ENCODE peak calls at places on chromosome 16, in eight cellular contexts. F is stomach, T is sigmoid colon, E is HL-60, S is GM23338, Y is H1, K is esophagus muscularis mucosa, G is HCT116. U is an unnamed sample.

GRCh38 chr16:9836118-9836736 is 346.0 kb downstream of the GRIN2A start:
- DNase-seq in K (peak; percentile 12), T (no peak), G (no peak), F (no peak), S (peak; percentile 72), Y (no peak), E (no peak), U (no peak)

GRCh38 chr16:2858245-2859025 is 465 bp upstream of the PRSS22 start:
- DNase-seq in G (peak; percentile 85), F (peak; percentile 91), S (peak; percentile 79), T (no peak), E (no peak), K (no peak), Y (no peak), U (no peak)

GRCh38 chr16:56604966-56605365 is 3.4 kb upstream of the MT2A start:
- DNase-seq in F (no peak), K (no peak), Y (no peak), T (no peak), G (no peak), E (no peak), S (no peak), U (no peak)

GRCh38 chr16:54286330-54287017 is at the start of gene IRX3:
- DNase-seq in E (peak; percentile 82), F (peak; percentile 88), Y (peak; percentile 66), G (peak; percentile 66), K (no peak), S (peak; percentile 94), T (no peak), U (peak; percentile 45)

GRCh38 chr16:66495440-66495839 is 54.5 kb downstream of the TK2 start:
- DNase-seq in E (no peak), K (no peak), T (peak; percentile 41), S (no peak), Y (no peak), G (no peak), F (no peak), U (no peak)

GRCh38 chr16:67666032-67666537 is 465 bp downstream of the ENKD1 start:
- DNase-seq in G (no peak), E (no peak), K (no peak), F (no peak), Y (no peak), S (peak; percentile 77), T (peak; percentile 78), U (no peak)

GRCh38 chr16:67945392-67945933 is 1.5 kb upstream of the LCAT start:
- DNase-seq in S (no peak), G (no peak), E (no peak), T (no peak), Y (no peak), F (no peak), K (no peak), U (no peak)

GRCh38 chr16:57401943-57402640 is 2.5 kb upstream of the CCL17 start:
- DNase-seq in F (no peak), E (no peak), Y (no peak), G (no peak), K (no peak), T (no peak), S (peak; percentile 38), U (no peak)

GRCh38 chr16:88507231-88507743 is 54.2 kb downstream of the ZFPM1 start:
- DNase-seq in T (no peak), Y (no peak), K (no peak), E (no peak), S (no peak), G (no peak), F (peak; percentile 53), U (no peak)

GRCh38 chr16:54813778-54814177 is 116.9 kb upstream of the IRX5 start:
- DNase-seq in S (no peak), E (no peak), Y (no peak), T (no peak), K (no peak), G (no peak), F (no peak), U (no peak)

GRCh38 chr16:71927383-71927782 is 32.1 kb downstream of the IST1 start:
- DNase-seq in S (no peak), Y (no peak), E (no peak), F (peak; percentile 44), T (peak; percentile 86), K (no peak), G (peak; percentile 42), U (no peak)

GRCh38 chr16:50570354-50570753 is 22.2 kb downstream of the NKD1 start:
- DNase-seq in S (no peak), Y (no peak), T (no peak), F (no peak), E (no peak), K (no peak), G (no peak), U (no peak)

GRCh38 chr16:69814561-69814960 is 52.4 kb downstream of the WWP2 start:
- DNase-seq in E (no peak), Y (no peak), S (no peak), K (no peak), G (no peak), F (no peak), T (no peak), U (no peak)

GRCh38 chr16:931171-931570 is 39.6 kb downstream of the LMF1 start:
- DNase-seq in Y (no peak), T (no peak), K (no peak), S (no peak), F (no peak), G (no peak), E (no peak), U (no peak)

GRCh38 chr16:54285414-54286066 is 1.0 kb downstream of the IRX3 start:
- DNase-seq in S (peak; percentile 59), T (no peak), G (no peak), K (no peak), Y (no peak), E (peak; percentile 62), F (peak; percentile 56), U (no peak)

GRCh38 chr16:27374794-27375499 is 27.0 kb upstream of the IL21R start:
- DNase-seq in F (peak; percentile 33), Y (peak; percentile 87), G (peak; percentile 94), E (peak; percentile 82), K (no peak), T (peak; percentile 72), S (peak; percentile 97), U (no peak)
- TF ChIP-seq CTCF in F (peak; percentile 33), Y (peak; percentile 79), G (peak; percentile 69), E (peak; percentile 21), K (peak; percentile 41), T (peak; percentile 39), S (peak; percentile 74), U (peak; percentile 66)

DNA sequence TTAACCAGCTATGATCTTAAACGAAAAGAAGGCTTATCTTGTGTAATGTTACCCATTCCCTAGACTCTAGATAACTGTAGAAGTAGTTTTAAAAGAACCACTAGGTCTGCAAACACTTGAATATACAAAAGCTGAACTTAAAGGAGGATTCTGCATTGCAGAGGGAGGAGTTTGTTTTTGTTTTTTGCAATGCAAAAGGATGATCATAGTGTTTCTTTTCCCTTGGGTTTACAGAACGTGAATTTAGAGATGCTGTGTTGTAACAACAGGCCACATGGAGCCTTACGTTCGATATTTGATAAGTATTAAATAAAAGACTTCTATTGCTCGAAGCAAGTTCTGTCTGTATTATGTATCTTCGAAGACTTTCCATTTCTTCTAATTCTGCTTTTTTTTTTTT is 77.6 kb downstream of the CHD9 start:
- DNase-seq in E (no peak), S (no peak), K (no peak), G (no peak), Y (no peak), T (no peak), F (no peak), U (no peak)
- TF ChIP-seq POLR2AphosphoS5 in E (no peak), S (no peak), K (no peak), G (no peak), Y (no peak), T (no peak), F (no peak), U (no peak)

DNA sequence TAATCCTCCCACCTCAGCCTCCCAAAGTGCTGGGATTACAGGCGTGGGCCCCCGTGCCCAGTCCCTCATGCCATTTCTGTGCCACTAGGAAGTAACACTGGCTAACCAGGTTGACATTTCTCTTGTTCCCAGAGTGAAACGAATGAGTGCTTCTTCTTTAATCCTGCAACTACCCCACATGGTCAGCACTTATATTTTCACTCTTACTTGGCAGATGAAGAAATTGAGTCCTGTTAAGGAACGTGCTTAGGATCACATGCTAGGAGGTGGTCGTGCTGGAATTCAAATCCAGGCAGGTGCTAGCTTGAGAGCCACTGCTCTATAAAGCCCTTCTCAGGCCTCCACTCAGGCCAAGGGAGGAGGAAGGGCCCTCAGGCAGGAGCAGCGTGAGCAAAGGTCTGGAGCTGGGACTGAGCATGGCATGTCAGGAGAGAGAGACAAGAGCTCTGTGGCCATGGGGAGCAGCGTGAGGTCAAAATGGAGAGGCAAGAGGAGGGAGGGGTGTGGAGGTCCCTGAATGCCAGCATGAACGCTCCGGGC is 18.5 kb upstream of the RMI2 start:
- DNase-seq in Y (no peak), S (no peak), E (no peak), G (no peak), K (no peak), T (no peak), F (no peak), U (no peak)
- H3K4me3 ChIP-seq in Y (no peak overlapping the region), S (no peak overlapping the region), E (no peak overlapping the region), G (no peak overlapping the region), K (no peak overlapping the region), T (no peak overlapping the region), F (no peak overlapping the region), U (no peak overlapping the region)

GRCh38 chr16:24228514-24228913 is 27.6 kb upstream of the CACNG3 start:
- DNase-seq in T (no peak), Y (no peak), K (no peak), S (no peak), E (no peak), F (no peak), G (no peak), U (no peak)
- TF ChIP-seq CTCF in T (no peak), Y (no peak), K (no peak), S (no peak), E (no peak), F (no peak), G (no peak), U (no peak)

GRCh38 chr16:6558133-6558532 is 774.5 kb upstream of the RBFOX1 start:
- DNase-seq in Y (peak; percentile 61), F (no peak), T (no peak), E (no peak), S (peak; percentile 72), K (no peak), G (no peak), U (no peak)
- TF ChIP-seq POLR2AphosphoS5 in Y (no peak), F (no peak), T (no peak), E (no peak), S (no peak), K (no peak), G (no peak), U (no peak)

GRCh38 chr16:31714899-31715504 is 158.6 kb upstream of the ZNF267 start:
- DNase-seq in K (no peak), S (no peak), F (no peak), E (no peak), T (no peak), G (no peak), Y (no peak), U (no peak)
- H3K4me3 ChIP-seq in K (no peak overlapping the region), S (peak overlapping the region; percentile 89), F (peak overlapping the region; percentile 66), E (no peak overlapping the region), T (no peak overlapping the region), G (no peak overlapping the region), Y (peak overlapping the region; percentile 94), U (no peak overlapping the region)

U was measured in Panc1.